ENCODE peak calls at places on chromosomes 3 and 15, in eight cellular contexts. C, X, U, K, A, J, V and E are unnamed samples.

GRCh38 chr3:120909602-120909878 is 1.5 kb downstream of the STXBP5L start:
- DNase-seq in C (peak; percentile 31), X (no peak), U (no peak), K (peak; percentile 1), A (no peak), J (no peak), V (no peak), E (no peak)

GRCh38 chr15:60969658-60970057 is 259.4 kb downstream of the RORA start:
- DNase-seq in C (no peak), X (no peak), U (no peak), K (no peak), A (no peak), J (no peak), V (no peak), E (no peak)

GRCh38 chr3:7289113-7289512 is 428.2 kb downstream of the GRM7 start:
- DNase-seq in C (no peak), X (no peak), U (no peak), K (no peak), A (no peak), J (no peak), V (no peak), E (no peak)

GRCh38 chr15:70480196-70480856 is 283.0 kb downstream of the UACA start:
- DNase-seq in C (no peak), X (peak; percentile 17), U (no peak), K (peak; percentile 59), A (no peak), J (no peak), V (no peak), E (peak; percentile 25)

GRCh38 chr3:66885326-66886000 is 112.6 kb upstream of the KBTBD8 start:
- DNase-seq in C (no peak), X (no peak), U (no peak), K (no peak), A (peak; percentile 66), J (no peak), V (no peak), E (no peak)

GRCh38 chr3:61008168-61008737 is 243.0 kb downstream of the FHIT start:
- DNase-seq in C (no peak), X (no peak), U (no peak), K (no peak), A (no peak), J (no peak), V (no peak), E (no peak)

GRCh38 chr3:134330895-134331810 is 43.1 kb downstream of the AMOTL2 start:
- DNase-seq in C (no peak), X (no peak), U (no peak), K (no peak), A (peak; percentile 50), J (peak; percentile 68), V (peak; percentile 19), E (no peak)

GRCh38 chr3:45647148-45647619 is 42.0 kb upstream of the SACM1L start:
- DNase-seq in C (no peak), X (no peak), U (no peak), K (no peak), A (no peak), J (peak; percentile 53), V (peak; percentile 92), E (no peak)

GRCh38 chr15:74995779-74996765 is 709 bp downstream of the SCAMP5 start:
- DNase-seq in C (peak; percentile 60), X (no peak), U (no peak), K (no peak), A (no peak), J (no peak), V (no peak), E (no peak)

GRCh38 chr3:27888562-27888961 is 166.4 kb upstream of the EOMES start:
- DNase-seq in C (no peak), X (no peak), U (no peak), K (no peak), A (no peak), J (no peak), V (no peak), E (no peak)

GRCh38 chr3:57949779-57950618 is 58.2 kb upstream of the FLNB start:
- DNase-seq in C (no peak), X (no peak), U (peak; percentile 43), K (no peak), A (no peak), J (no peak), V (peak; percentile 67), E (no peak)

GRCh38 chr15:57027596-57027995 is 109.2 kb downstream of the TCF12 start:
- DNase-seq in C (no peak), X (no peak), U (no peak), K (no peak), A (no peak), J (no peak), V (no peak), E (no peak)

GRCh38 chr15:62390793-62391543 is 225.9 kb upstream of the C2CD4B start:
- DNase-seq in C (peak; percentile 53), X (no peak), U (peak; percentile 48), K (peak; percentile 44), A (peak; percentile 39), J (peak; percentile 71), V (peak; percentile 57), E (no peak)

GRCh38 chr15:23565395-23566069 is at the start of gene MKRN3:
- DNase-seq in C (peak; percentile 34), X (peak; percentile 68), U (peak; percentile 14), K (peak; percentile 33), A (no peak), J (peak; percentile 2), V (peak; percentile 35), E (no peak)

GRCh38 chr15:68387288-68388143 is 44.4 kb downstream of the ITGA11 start:
- DNase-seq in C (no peak), X (no peak), U (no peak), K (no peak), A (no peak), J (no peak), V (no peak), E (no peak)

GRCh38 chr15:77541421-77542181 is 91.1 kb downstream of the LINGO1 start:
- DNase-seq in C (no peak), X (no peak), U (peak; percentile 43), K (no peak), A (no peak), J (no peak), V (no peak), E (no peak)

GRCh38 chr3:112786002-112786590 is 60.6 kb downstream of the CD200R1L start:
- DNase-seq in C (no peak), X (no peak), U (no peak), K (no peak), A (no peak), J (no peak), V (peak; percentile 96), E (no peak)

GRCh38 chr3:142053244-142053643 is 96.1 kb downstream of the TFDP2 start:
- DNase-seq in C (no peak), X (no peak), U (no peak), K (peak; percentile 18), A (no peak), J (no peak), V (peak; percentile 67), E (no peak)

GRCh38 chr15:85583404-85584390 is 203.3 kb downstream of the AKAP13 start:
- DNase-seq in C (no peak), X (no peak), U (peak; percentile 27), K (peak; percentile 27), A (no peak), J (no peak), V (peak; percentile 81), E (no peak)

GRCh38 chr15:100191161-100191560 is 150.6 kb downstream of the ADAMTS17 start:
- DNase-seq in C (no peak), X (no peak), U (no peak), K (no peak), A (no peak), J (no peak), V (no peak), E (no peak)
- H3K9me3 ChIP-seq in C (no peaks in the 10 kb centered on the region), X (no peaks in the 10 kb centered on the region), U (no peaks in the 10 kb centered on the region), K (no peaks in the 10 kb centered on the region), A (no peaks in the 10 kb centered on the region), J (no peaks in the 10 kb centered on the region), V (no peaks in the 10 kb centered on the region), E (no peaks in the 10 kb centered on the region)

GRCh38 chr3:104323226-104323625 is 1043.5 kb upstream of the ALCAM start:
- DNase-seq in C (no peak), X (no peak), U (no peak), K (no peak), A (peak; percentile 15), J (no peak), V (no peak), E (no peak)
- H3K9me3 ChIP-seq in C (no peaks in the 10 kb centered on the region), X (no peaks in the 10 kb centered on the region), U (no peaks in the 10 kb centered on the region), K (no peaks in the 10 kb centered on the region), A (peaks cover 25% of the 10 kb centered on the region), J (no peaks in the 10 kb centered on the region), V (no peaks in the 10 kb centered on the region), E (no peaks in the 10 kb centered on the region)

DNA sequence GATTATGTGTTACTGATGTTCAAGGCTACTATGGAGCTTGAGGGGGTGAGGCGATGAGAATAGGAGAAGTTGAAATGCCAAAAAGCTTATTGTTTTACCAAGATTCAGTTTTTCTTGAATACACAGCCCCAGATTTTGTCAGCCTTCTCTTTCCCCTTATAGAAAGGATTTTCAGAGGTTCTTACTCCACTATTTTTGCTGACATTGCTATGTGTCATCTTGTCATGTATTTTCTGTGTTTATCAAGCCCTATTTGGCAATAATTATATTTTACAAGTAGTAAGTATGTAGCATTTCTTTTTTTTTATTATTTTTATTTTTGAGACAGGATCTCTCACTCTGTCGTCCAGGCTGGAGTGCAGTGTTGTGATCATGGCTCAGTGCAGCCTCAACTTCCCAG is 133.1 kb downstream of the ATG7 start:
- DNase-seq in C (no peak), X (no peak), U (no peak), K (no peak), A (no peak), J (no peak), V (no peak), E (no peak)
- H3K9me3 ChIP-seq in C (peaks cover 3% of the 10 kb centered on the region), X (no peaks in the 10 kb centered on the region), U (no peaks in the 10 kb centered on the region), K (peaks cover 2% of the 10 kb centered on the region), A (peaks cover 50% of the 10 kb centered on the region), J (peaks cover 4% of the 10 kb centered on the region), V (no peaks in the 10 kb centered on the region), E (no peaks in the 10 kb centered on the region)

DNA sequence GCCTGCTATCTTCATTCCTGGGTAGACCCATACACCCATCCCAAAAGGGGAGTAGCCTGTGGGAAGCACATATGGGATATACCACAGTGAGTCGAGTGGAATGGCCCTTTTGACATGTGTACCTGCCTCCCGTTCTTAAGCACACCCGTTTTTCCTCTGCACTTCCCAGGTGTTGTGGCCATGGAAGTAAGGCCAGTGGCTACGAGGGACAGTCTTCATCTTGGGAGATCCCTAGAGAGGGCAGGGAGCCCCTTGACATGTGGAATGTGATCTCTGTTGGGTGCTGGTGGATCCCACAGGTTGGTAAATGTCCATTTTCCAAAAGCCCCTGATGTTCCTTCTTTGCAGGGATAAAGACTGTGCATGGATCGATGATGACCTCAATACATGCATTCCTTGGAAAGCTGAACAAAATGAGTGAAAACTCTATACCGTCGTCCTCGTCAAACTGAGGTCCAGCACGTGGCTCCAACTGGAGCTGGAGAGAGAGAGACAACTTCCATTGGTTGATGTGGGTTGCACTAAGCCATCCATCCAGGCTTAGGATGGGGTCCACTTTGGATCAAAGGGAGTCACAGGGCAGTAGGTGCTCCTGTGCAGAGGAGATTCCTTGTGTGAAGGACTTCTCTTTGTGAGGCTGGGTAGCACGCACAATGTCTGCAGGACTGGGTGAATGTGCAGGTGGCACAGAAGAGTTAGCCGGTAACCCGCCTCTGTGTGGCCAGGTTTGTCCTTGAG is 136.8 kb downstream of the SNRPN start:
- DNase-seq in C (no peak), X (no peak), U (no peak), K (no peak), A (no peak), J (no peak), V (no peak), E (no peak)
- H3K9me3 ChIP-seq in C (peaks cover 90% of the 10 kb centered on the region), X (peaks cover 39% of the 10 kb centered on the region), U (no peaks in the 10 kb centered on the region), K (peaks cover 79% of the 10 kb centered on the region), A (no peaks in the 10 kb centered on the region), J (peaks cover 6% of the 10 kb centered on the region), V (no peaks in the 10 kb centered on the region), E (peaks cover 24% of the 10 kb centered on the region)

GRCh38 chr15:29090617-29091466 is 178.8 kb downstream of the NSMCE3 start:
- DNase-seq in C (no peak), X (peak; percentile 38), U (no peak), K (peak; percentile 40), A (no peak), J (peak; percentile 50), V (no peak), E (no peak)
- H3K9me3 ChIP-seq in C (no peaks in the 10 kb centered on the region), X (no peaks in the 10 kb centered on the region), U (no peaks in the 10 kb centered on the region), K (no peaks in the 10 kb centered on the region), A (no peaks in the 10 kb centered on the region), J (no peaks in the 10 kb centered on the region), V (no peaks in the 10 kb centered on the region), E (no peaks in the 10 kb centered on the region)